ENCODE peak calls at places on chromosomes 6 and 20, in four cellular contexts. One of them, this sample, is unnamed.

GRCh38 chr6:6616670-6617069 is 28.1 kb downstream of the LY86 start:
- DNase-seq in effector CD8-positive, alpha-beta T cell: no peak
- DNase-seq in colonic mucosa: no peak
- DNase-seq in activated T-cell treated with anti-CD3 and anti-CD28 coated beads, Interleukin-2, amount 50 U/mL, for 72 hours: no peak
- DNase-seq in this sample: no peak

GRCh38 chr6:3281669-3282460 is 23.1 kb downstream of the PSMG4 start:
- DNase-seq in activated T-cell treated with anti-CD3 and anti-CD28 coated beads, Interleukin-2, amount 50 U/mL, for 72 hours: no peak
- DNase-seq in colonic mucosa: no peak
- DNase-seq in effector CD8-positive, alpha-beta T cell: no peak
- DNase-seq in this sample: no peak

GRCh38 chr20:25310268-25310920 is 62.5 kb downstream of the PYGB start:
- DNase-seq in effector CD8-positive, alpha-beta T cell: no peak
- DNase-seq in activated T-cell treated with anti-CD3 and anti-CD28 coated beads, Interleukin-2, amount 50 U/mL, for 72 hours: peak; percentile 58
- DNase-seq in colonic mucosa: peak; percentile 82
- DNase-seq in this sample: no peak

GRCh38 chr20:34179636-34180360 is 61.4 kb upstream of the ASIP start:
- DNase-seq in colonic mucosa: no peak
- DNase-seq in effector CD8-positive, alpha-beta T cell: no peak
- DNase-seq in activated T-cell treated with anti-CD3 and anti-CD28 coated beads, Interleukin-2, amount 50 U/mL, for 72 hours: no peak
- DNase-seq in this sample: no peak

GRCh38 chr6:143295904-143296303 is 154.6 kb downstream of the ADAT2 start:
- DNase-seq in colonic mucosa: no peak
- DNase-seq in effector CD8-positive, alpha-beta T cell: no peak
- DNase-seq in activated T-cell treated with anti-CD3 and anti-CD28 coated beads, Interleukin-2, amount 50 U/mL, for 72 hours: no peak
- DNase-seq in this sample: no peak

GRCh38 chr6:78231002-78231401 is 578.2 kb downstream of the MEI4 start:
- DNase-seq in activated T-cell treated with anti-CD3 and anti-CD28 coated beads, Interleukin-2, amount 50 U/mL, for 72 hours: no peak
- DNase-seq in effector CD8-positive, alpha-beta T cell: no peak
- DNase-seq in colonic mucosa: no peak
- DNase-seq in this sample: no peak

GRCh38 chr6:107666084-107666981 is 157.8 kb downstream of the SCML4 start:
- DNase-seq in activated T-cell treated with anti-CD3 and anti-CD28 coated beads, Interleukin-2, amount 50 U/mL, for 72 hours: no peak
- DNase-seq in colonic mucosa: no peak
- DNase-seq in effector CD8-positive, alpha-beta T cell: no peak
- DNase-seq in this sample: no peak

GRCh38 chr20:59925359-59925758 is 8.1 kb downstream of the SYCP2 start:
- DNase-seq in effector CD8-positive, alpha-beta T cell: no peak
- DNase-seq in colonic mucosa: no peak
- DNase-seq in activated T-cell treated with anti-CD3 and anti-CD28 coated beads, Interleukin-2, amount 50 U/mL, for 72 hours: no peak
- DNase-seq in this sample: no peak

GRCh38 chr6:431986-432385 is 40.4 kb downstream of the IRF4 start:
- DNase-seq in activated T-cell treated with anti-CD3 and anti-CD28 coated beads, Interleukin-2, amount 50 U/mL, for 72 hours: peak; percentile 89
- DNase-seq in effector CD8-positive, alpha-beta T cell: no peak
- DNase-seq in colonic mucosa: no peak
- DNase-seq in this sample: no peak